ENCODE peak calls at places on chromosomes 5 and 9, in five cellular contexts. One of them, this sample, is unnamed.

GRCh38 chr5:13357937-13358336 is 586.6 kb downstream of the DNAH5 start:
- DNase-seq in choroid plexus epithelial cell: no peak
- DNase-seq in cardiac fibroblast: no peak
- DNase-seq in AG04450: no peak
- DNase-seq in IMR-90: no peak
- DNase-seq in this sample: no peak

GRCh38 chr5:31561936-31562335 is 29.8 kb downstream of the C5orf22 start:
- DNase-seq in choroid plexus epithelial cell: no peak
- DNase-seq in cardiac fibroblast: no peak
- DNase-seq in AG04450: no peak
- DNase-seq in IMR-90: no peak
- DNase-seq in this sample: no peak

GRCh38 chr9:21465859-21466518 is 16.1 kb downstream of the IFNE start:
- DNase-seq in choroid plexus epithelial cell: peak; percentile 87
- DNase-seq in cardiac fibroblast: peak; percentile 82
- DNase-seq in AG04450: peak; percentile 27
- DNase-seq in IMR-90: peak; percentile 68
- DNase-seq in this sample: peak; percentile 54

GRCh38 chr9:96883922-96884321 is 29.6 kb upstream of the ZNF782 start:
- DNase-seq in choroid plexus epithelial cell: no peak
- DNase-seq in cardiac fibroblast: no peak
- DNase-seq in AG04450: no peak
- DNase-seq in IMR-90: no peak
- DNase-seq in this sample: no peak

GRCh38 chr9:95930314-95930713 is 54.8 kb downstream of the ERCC6L2 start:
- DNase-seq in choroid plexus epithelial cell: no peak
- DNase-seq in cardiac fibroblast: no peak
- DNase-seq in AG04450: no peak
- DNase-seq in IMR-90: no peak
- DNase-seq in this sample: no peak

GRCh38 chr5:110053205-110053604 is 363.5 kb downstream of the MAN2A1 start:
- DNase-seq in choroid plexus epithelial cell: no peak
- DNase-seq in cardiac fibroblast: no peak
- DNase-seq in AG04450: no peak
- DNase-seq in IMR-90: no peak
- DNase-seq in this sample: no peak

GRCh38 chr9:71249729-71250317 is 128.4 kb upstream of the TRPM3 start:
- DNase-seq in choroid plexus epithelial cell: peak; percentile 87
- DNase-seq in cardiac fibroblast: peak; percentile 83
- DNase-seq in AG04450: peak; percentile 30
- DNase-seq in IMR-90: peak; percentile 64
- DNase-seq in this sample: peak; percentile 23

GRCh38 chr5:110070836-110071235 is 381.1 kb downstream of the MAN2A1 start:
- DNase-seq in choroid plexus epithelial cell: no peak
- DNase-seq in cardiac fibroblast: no peak
- DNase-seq in AG04450: no peak
- DNase-seq in IMR-90: no peak
- DNase-seq in this sample: no peak

GRCh38 chr9:26296910-26297309 is 595.7 kb downstream of the CAAP1 start:
- DNase-seq in choroid plexus epithelial cell: peak; percentile 36
- DNase-seq in cardiac fibroblast: peak; percentile 66
- DNase-seq in AG04450: no peak
- DNase-seq in IMR-90: no peak
- DNase-seq in this sample: no peak

DNA sequence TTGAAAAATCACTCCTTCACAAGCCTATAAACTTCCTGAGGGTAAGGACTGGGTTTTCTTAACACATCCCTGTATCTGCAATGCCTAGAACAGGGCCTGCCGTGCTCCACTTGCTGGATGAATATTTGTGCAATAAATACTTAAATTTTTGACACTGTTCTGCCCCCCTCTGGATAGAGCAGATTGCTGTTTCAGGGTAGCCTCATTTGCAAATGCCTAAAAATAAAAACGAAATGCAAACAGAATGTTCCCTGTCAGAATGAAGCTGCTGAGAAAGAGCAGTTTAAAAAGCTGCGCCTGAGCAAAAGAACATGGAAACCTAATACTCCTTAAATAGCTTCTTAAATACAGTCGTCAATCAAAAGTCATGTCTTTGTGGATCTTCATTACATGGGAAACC is 385.3 kb downstream of the PRELID2 start:
- DNase-seq in choroid plexus epithelial cell: peak; percentile 10
- DNase-seq in cardiac fibroblast: no peak
- DNase-seq in AG04450: no peak
- DNase-seq in IMR-90: no peak
- DNase-seq in this sample: no peak
- TF ChIP-seq CTCF in choroid plexus epithelial cell: peak; percentile 22
- TF ChIP-seq CTCF in cardiac fibroblast: no peak
- TF ChIP-seq CTCF in AG04450: no peak
- TF ChIP-seq CTCF in IMR-90: peak; percentile 8
- TF ChIP-seq CTCF in this sample: no peak

GRCh38 chr9:114284316-114285060 is 38.4 kb upstream of the ORM1 start:
- DNase-seq in choroid plexus epithelial cell: no peak
- DNase-seq in cardiac fibroblast: no peak
- DNase-seq in AG04450: no peak
- DNase-seq in IMR-90: no peak
- DNase-seq in this sample: no peak

GRCh38 chr9:114283551-114284111 is 39.3 kb upstream of the ORM1 start:
- DNase-seq in choroid plexus epithelial cell: no peak
- DNase-seq in cardiac fibroblast: no peak
- DNase-seq in AG04450: no peak
- DNase-seq in IMR-90: no peak
- DNase-seq in this sample: no peak

GRCh38 chr9:114287001-114287762 is 35.7 kb upstream of the ORM1 start:
- DNase-seq in choroid plexus epithelial cell: no peak
- DNase-seq in cardiac fibroblast: no peak
- DNase-seq in AG04450: no peak
- DNase-seq in IMR-90: no peak
- DNase-seq in this sample: no peak

GRCh38 chr9:114286146-114286679 is 36.7 kb upstream of the ORM1 start:
- DNase-seq in choroid plexus epithelial cell: no peak
- DNase-seq in cardiac fibroblast: no peak
- DNase-seq in AG04450: no peak
- DNase-seq in IMR-90: no peak
- DNase-seq in this sample: no peak

DNA sequence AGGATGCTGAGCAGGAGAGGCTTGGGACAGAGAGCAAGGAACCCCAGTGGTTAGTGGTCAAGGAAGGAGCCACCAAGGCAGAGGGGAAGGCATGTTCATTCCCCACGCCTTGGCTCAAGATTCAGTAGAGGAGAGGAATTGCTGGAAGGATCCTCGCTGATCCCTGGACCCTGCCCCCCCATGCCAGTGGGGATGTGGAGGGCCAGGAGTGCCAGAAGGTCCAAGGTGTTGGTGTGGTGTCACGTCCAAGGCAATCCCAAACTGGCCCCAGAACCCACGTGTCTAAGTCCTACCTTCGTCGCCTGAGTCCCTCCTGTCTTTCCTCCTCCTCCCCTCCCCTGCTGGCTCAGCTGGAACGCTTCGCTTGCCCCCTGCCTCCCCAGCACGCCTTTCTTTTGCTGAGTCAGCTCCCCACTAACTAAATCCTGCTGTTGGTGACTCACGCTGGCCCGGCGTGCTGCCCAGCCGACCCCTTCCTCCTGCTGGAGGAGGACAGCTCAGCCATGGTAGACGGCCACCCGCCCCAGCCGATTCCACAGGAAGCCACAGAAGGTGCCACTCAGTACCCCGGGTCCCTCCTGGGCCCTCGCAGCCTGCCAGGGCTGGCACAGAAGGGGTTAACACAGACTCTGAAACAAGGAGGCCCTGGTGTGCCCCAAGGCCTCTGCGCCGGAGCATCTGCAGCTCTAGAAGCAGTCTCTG is 37.6 kb upstream of the ORM1 start:
- DNase-seq in choroid plexus epithelial cell: peak; percentile 92
- DNase-seq in cardiac fibroblast: peak; percentile 87
- DNase-seq in AG04450: peak; percentile 78
- DNase-seq in IMR-90: peak; percentile 94
- DNase-seq in this sample: no peak
- TF ChIP-seq CTCF in choroid plexus epithelial cell: peak; percentile 37
- TF ChIP-seq CTCF in cardiac fibroblast: peak; percentile 32
- TF ChIP-seq CTCF in AG04450: peak; percentile 29
- TF ChIP-seq CTCF in IMR-90: peak; percentile 19
- TF ChIP-seq CTCF in this sample: no peak

GRCh38 chr9:121562261-121562780 is 62.7 kb upstream of the GGTA1 start:
- DNase-seq in choroid plexus epithelial cell: no peak
- DNase-seq in cardiac fibroblast: no peak
- DNase-seq in AG04450: no peak
- DNase-seq in IMR-90: no peak
- DNase-seq in this sample: no peak

GRCh38 chr9:121563425-121563824 is 63.8 kb upstream of the GGTA1 start:
- DNase-seq in choroid plexus epithelial cell: no peak
- DNase-seq in cardiac fibroblast: no peak
- DNase-seq in AG04450: no peak
- DNase-seq in IMR-90: no peak
- DNase-seq in this sample: no peak

GRCh38 chr9:121563881-121564460 is 64.3 kb upstream of the GGTA1 start:
- DNase-seq in choroid plexus epithelial cell: no peak
- DNase-seq in cardiac fibroblast: no peak
- DNase-seq in AG04450: no peak
- DNase-seq in IMR-90: no peak
- DNase-seq in this sample: no peak

GRCh38 chr9:121560921-121561320 is 61.3 kb upstream of the GGTA1 start:
- DNase-seq in choroid plexus epithelial cell: no peak
- DNase-seq in cardiac fibroblast: no peak
- DNase-seq in AG04450: no peak
- DNase-seq in IMR-90: no peak
- DNase-seq in this sample: no peak

DNA sequence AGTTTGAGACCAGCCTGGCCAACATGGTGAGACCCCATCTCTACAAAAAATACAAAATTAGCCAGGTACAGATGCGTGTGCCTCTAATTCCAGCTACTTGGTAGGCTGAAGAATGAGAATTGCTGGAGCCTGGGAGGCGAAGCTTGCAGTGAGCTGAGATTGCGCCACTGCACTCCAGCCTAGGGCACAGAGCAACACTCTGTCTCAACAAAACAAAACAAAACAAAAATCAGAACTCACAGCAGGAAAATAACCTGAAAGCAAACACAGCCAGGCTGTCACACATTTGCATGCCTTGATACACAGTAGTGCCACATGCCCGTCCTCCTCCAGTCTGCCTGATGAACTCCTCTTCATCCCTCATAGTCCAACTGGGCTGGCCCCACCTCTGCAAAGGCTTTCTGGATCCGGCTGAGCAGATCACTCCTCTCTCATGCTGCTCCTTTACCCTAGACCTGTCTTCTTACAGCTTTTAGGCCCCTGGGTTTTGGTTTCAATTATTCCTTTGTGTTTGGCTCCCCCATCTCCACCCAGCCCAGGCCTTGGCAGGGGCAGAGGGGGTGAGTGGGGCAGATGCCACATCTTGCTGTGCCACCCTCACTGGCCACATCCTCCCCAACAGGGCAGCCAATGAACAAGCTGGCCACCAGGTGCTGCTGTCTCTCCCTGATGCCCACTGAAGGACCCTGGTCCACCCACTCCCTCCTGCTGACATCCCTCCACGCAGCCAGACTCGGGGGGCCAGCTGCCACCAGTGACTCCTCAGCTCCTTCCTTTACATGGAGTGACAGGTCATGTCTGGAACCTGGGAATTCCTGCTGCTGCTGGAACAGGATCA is 62.0 kb upstream of the GGTA1 start:
- DNase-seq in choroid plexus epithelial cell: peak; percentile 19
- DNase-seq in cardiac fibroblast: no peak
- DNase-seq in AG04450: no peak
- DNase-seq in IMR-90: no peak
- DNase-seq in this sample: no peak
- TF ChIP-seq CTCF in choroid plexus epithelial cell: no peak
- TF ChIP-seq CTCF in cardiac fibroblast: no peak
- TF ChIP-seq CTCF in AG04450: no peak
- TF ChIP-seq CTCF in IMR-90: no peak
- TF ChIP-seq CTCF in this sample: no peak

GRCh38 chr5:26487553-26487952 is 550.8 kb downstream of the CDH9 start:
- DNase-seq in choroid plexus epithelial cell: no peak
- DNase-seq in cardiac fibroblast: no peak
- DNase-seq in AG04450: no peak
- DNase-seq in IMR-90: no peak
- DNase-seq in this sample: no peak
- TF ChIP-seq CTCF in choroid plexus epithelial cell: no peak
- TF ChIP-seq CTCF in cardiac fibroblast: no peak
- TF ChIP-seq CTCF in AG04450: no peak
- TF ChIP-seq CTCF in IMR-90: no peak
- TF ChIP-seq CTCF in this sample: no peak